ENCODE peak calls at places on chromosomes 13 and 19, in ten cellular contexts. One of them, this sample, is unnamed.
A peak's percentile ranks its signal among the peaks of the same experiment; 100 is the strongest.

GRCh38 chr13:27967203-27967735 is 1.8 kb downstream of the CDX2 start:
- DNase-seq in B cell: no peak
- DNase-seq in stomach: peak; percentile 23
- DNase-seq in suprapubic skin: no peak
- DNase-seq in psoas muscle: no peak
- DNase-seq in tibial nerve: no peak
- DNase-seq in heart left ventricle: no peak
- DNase-seq in WERI-Rb-1: no peak
- DNase-seq in Calu3: no peak
- DNase-seq in mucosa of descending colon: no peak
- DNase-seq in this sample: no peak

GRCh38 chr19:15265849-15266248 is 33.6 kb upstream of the EPHX3 start:
- DNase-seq in heart left ventricle: peak; percentile 91
- DNase-seq in B cell: no peak
- DNase-seq in tibial nerve: peak; percentile 84
- DNase-seq in stomach: peak; percentile 93
- DNase-seq in Calu3: no peak
- DNase-seq in suprapubic skin: peak; percentile 85
- DNase-seq in mucosa of descending colon: peak; percentile 78
- DNase-seq in psoas muscle: peak; percentile 91
- DNase-seq in WERI-Rb-1: no peak
- DNase-seq in this sample: no peak

GRCh38 chr13:47678201-47678963 is 322.7 kb downstream of the SUCLA2 start:
- DNase-seq in tibial nerve: no peak
- DNase-seq in stomach: no peak
- DNase-seq in WERI-Rb-1: no peak
- DNase-seq in suprapubic skin: no peak
- DNase-seq in mucosa of descending colon: no peak
- DNase-seq in psoas muscle: no peak
- DNase-seq in Calu3: no peak
- DNase-seq in heart left ventricle: no peak
- DNase-seq in B cell: no peak
- DNase-seq in this sample: no peak

GRCh38 chr13:73702419-73703071 is 431.7 kb downstream of the KLF12 start:
- DNase-seq in tibial nerve: no peak
- DNase-seq in suprapubic skin: no peak
- DNase-seq in psoas muscle: no peak
- DNase-seq in mucosa of descending colon: no peak
- DNase-seq in Calu3: no peak
- DNase-seq in WERI-Rb-1: no peak
- DNase-seq in heart left ventricle: no peak
- DNase-seq in stomach: no peak
- DNase-seq in B cell: no peak
- DNase-seq in this sample: peak; percentile 56

GRCh38 chr13:93680329-93680728 is 453.7 kb downstream of the GPC6 start:
- DNase-seq in suprapubic skin: no peak
- DNase-seq in WERI-Rb-1: no peak
- DNase-seq in stomach: no peak
- DNase-seq in psoas muscle: no peak
- DNase-seq in tibial nerve: no peak
- DNase-seq in Calu3: no peak
- DNase-seq in B cell: no peak
- DNase-seq in heart left ventricle: no peak
- DNase-seq in mucosa of descending colon: no peak
- DNase-seq in this sample: no peak

GRCh38 chr13:112586334-112586733 is 1.6 kb downstream of the TUBGCP3 start:
- DNase-seq in tibial nerve: no peak
- DNase-seq in stomach: no peak
- DNase-seq in psoas muscle: no peak
- DNase-seq in mucosa of descending colon: no peak
- DNase-seq in suprapubic skin: no peak
- DNase-seq in B cell: no peak
- DNase-seq in heart left ventricle: no peak
- DNase-seq in WERI-Rb-1: no peak
- DNase-seq in Calu3: no peak
- DNase-seq in this sample: no peak

GRCh38 chr19:18795540-18795939 is 4.4 kb upstream of the COMP start:
- DNase-seq in heart left ventricle: no peak
- DNase-seq in tibial nerve: no peak
- DNase-seq in WERI-Rb-1: no peak
- DNase-seq in stomach: no peak
- DNase-seq in mucosa of descending colon: no peak
- DNase-seq in Calu3: no peak
- DNase-seq in suprapubic skin: no peak
- DNase-seq in B cell: no peak
- DNase-seq in psoas muscle: peak; percentile 64
- DNase-seq in this sample: no peak

GRCh38 chr13:75636339-75637095 is 387 bp downstream of the LMO7 start:
- DNase-seq in suprapubic skin: no peak
- DNase-seq in stomach: no peak
- DNase-seq in psoas muscle: peak; percentile 25
- DNase-seq in B cell: peak; percentile 59
- DNase-seq in heart left ventricle: no peak
- DNase-seq in Calu3: peak; percentile 5
- DNase-seq in WERI-Rb-1: peak; percentile 20
- DNase-seq in mucosa of descending colon: peak; percentile 67
- DNase-seq in tibial nerve: no peak
- DNase-seq in this sample: peak; percentile 40

GRCh38 chr13:46232281-46232680 is 20.6 kb downstream of the LRRC63 start:
- DNase-seq in suprapubic skin: no peak
- DNase-seq in B cell: no peak
- DNase-seq in heart left ventricle: no peak
- DNase-seq in tibial nerve: no peak
- DNase-seq in stomach: no peak
- DNase-seq in mucosa of descending colon: no peak
- DNase-seq in Calu3: no peak
- DNase-seq in psoas muscle: no peak
- DNase-seq in WERI-Rb-1: no peak
- DNase-seq in this sample: no peak

GRCh38 chr13:53073711-53074110 is 45.1 kb downstream of the OLFM4 start:
- DNase-seq in mucosa of descending colon: no peak
- DNase-seq in suprapubic skin: no peak
- DNase-seq in tibial nerve: no peak
- DNase-seq in heart left ventricle: no peak
- DNase-seq in stomach: no peak
- DNase-seq in Calu3: no peak
- DNase-seq in WERI-Rb-1: no peak
- DNase-seq in psoas muscle: no peak
- DNase-seq in B cell: no peak
- DNase-seq in this sample: no peak

GRCh38 chr19:48722196-48722708 is 2.7 kb upstream of the MAMSTR start:
- DNase-seq in B cell: no peak
- DNase-seq in heart left ventricle: no peak
- DNase-seq in psoas muscle: no peak
- DNase-seq in stomach: no peak
- DNase-seq in mucosa of descending colon: no peak
- DNase-seq in WERI-Rb-1: no peak
- DNase-seq in suprapubic skin: no peak
- DNase-seq in tibial nerve: no peak
- DNase-seq in Calu3: no peak
- DNase-seq in this sample: no peak

GRCh38 chr13:24215732-24216131 is 55.2 kb downstream of the SPATA13 start:
- DNase-seq in heart left ventricle: no peak
- DNase-seq in tibial nerve: no peak
- DNase-seq in WERI-Rb-1: no peak
- DNase-seq in psoas muscle: no peak
- DNase-seq in suprapubic skin: no peak
- DNase-seq in mucosa of descending colon: no peak
- DNase-seq in B cell: no peak
- DNase-seq in stomach: peak; percentile 63
- DNase-seq in Calu3: no peak
- DNase-seq in this sample: no peak

GRCh38 chr13:23289917-23290357 is 109.2 kb downstream of the SGCG start:
- DNase-seq in stomach: no peak
- DNase-seq in psoas muscle: no peak
- DNase-seq in mucosa of descending colon: no peak
- DNase-seq in Calu3: no peak
- DNase-seq in B cell: no peak
- DNase-seq in tibial nerve: no peak
- DNase-seq in suprapubic skin: no peak
- DNase-seq in WERI-Rb-1: no peak
- DNase-seq in heart left ventricle: no peak
- DNase-seq in this sample: no peak

GRCh38 chr19:33429891-33430673 is 56.6 kb downstream of the CEBPG start:
- DNase-seq in B cell: no peak
- DNase-seq in suprapubic skin: peak; percentile 65
- DNase-seq in heart left ventricle: no peak
- DNase-seq in mucosa of descending colon: peak; percentile 28
- DNase-seq in psoas muscle: no peak
- DNase-seq in stomach: no peak
- DNase-seq in Calu3: no peak
- DNase-seq in tibial nerve: no peak
- DNase-seq in WERI-Rb-1: peak; percentile 85
- DNase-seq in this sample: peak; percentile 5

GRCh38 chr13:23987331-23987730 is 90.0 kb upstream of the C1QTNF9B start:
- DNase-seq in suprapubic skin: no peak
- DNase-seq in heart left ventricle: no peak
- DNase-seq in WERI-Rb-1: no peak
- DNase-seq in tibial nerve: no peak
- DNase-seq in psoas muscle: no peak
- DNase-seq in Calu3: no peak
- DNase-seq in B cell: no peak
- DNase-seq in mucosa of descending colon: no peak
- DNase-seq in stomach: no peak
- DNase-seq in this sample: no peak

GRCh38 chr19:2294377-2295335 is 12.7 kb upstream of the PEAK3 start:
- DNase-seq in stomach: no peak
- DNase-seq in mucosa of descending colon: no peak
- DNase-seq in suprapubic skin: no peak
- DNase-seq in psoas muscle: no peak
- DNase-seq in Calu3: no peak
- DNase-seq in WERI-Rb-1: peak; percentile 55
- DNase-seq in tibial nerve: no peak
- DNase-seq in B cell: no peak
- DNase-seq in heart left ventricle: no peak
- DNase-seq in this sample: no peak

DNA sequence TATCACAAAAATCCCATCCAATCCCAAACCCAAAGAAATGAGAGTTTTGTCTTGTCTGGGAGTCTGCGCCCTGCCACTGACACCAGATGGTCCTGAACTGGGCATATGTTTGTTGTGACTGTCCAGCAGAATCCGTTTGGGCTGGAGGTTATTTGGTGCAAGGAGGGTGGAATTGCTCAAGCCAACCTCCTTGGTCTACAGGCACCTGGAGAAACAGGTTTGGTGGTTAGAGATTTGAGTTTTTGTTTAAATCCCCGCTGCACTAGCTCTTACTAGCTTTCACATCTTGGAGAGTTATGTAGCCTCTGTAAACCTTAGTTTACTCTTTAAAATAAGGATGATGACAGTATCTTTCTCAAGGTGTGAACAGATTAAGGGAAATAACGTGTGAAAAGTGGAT is 101.7 kb downstream of the SLC7A1 start:
- DNase-seq in heart left ventricle: no peak
- DNase-seq in mucosa of descending colon: no peak
- DNase-seq in tibial nerve: no peak
- DNase-seq in B cell: peak; percentile 10
- DNase-seq in WERI-Rb-1: no peak
- DNase-seq in Calu3: no peak
- DNase-seq in psoas muscle: no peak
- DNase-seq in suprapubic skin: no peak
- DNase-seq in stomach: no peak
- DNase-seq in this sample: no peak
- TF ChIP-seq CTCF in heart left ventricle: no peak
- TF ChIP-seq CTCF in mucosa of descending colon: no peak
- TF ChIP-seq CTCF in tibial nerve: no peak
- TF ChIP-seq CTCF in B cell: no peak
- TF ChIP-seq CTCF in WERI-Rb-1: no peak
- TF ChIP-seq CTCF in Calu3: no peak
- TF ChIP-seq CTCF in psoas muscle: no peak
- TF ChIP-seq CTCF in suprapubic skin: no peak
- TF ChIP-seq CTCF in stomach: no peak
- TF ChIP-seq CTCF in this sample: no peak

GRCh38 chr19:53907690-53908089 is 1.4 kb upstream of the CACNG7 start:
- DNase-seq in mucosa of descending colon: peak; percentile 19
- DNase-seq in stomach: no peak
- DNase-seq in suprapubic skin: no peak
- DNase-seq in psoas muscle: no peak
- DNase-seq in B cell: no peak
- DNase-seq in WERI-Rb-1: no peak
- DNase-seq in heart left ventricle: no peak
- DNase-seq in tibial nerve: no peak
- DNase-seq in Calu3: no peak
- DNase-seq in this sample: no peak
- TF ChIP-seq CTCF in mucosa of descending colon: no peak
- TF ChIP-seq CTCF in stomach: no peak
- TF ChIP-seq CTCF in suprapubic skin: no peak
- TF ChIP-seq CTCF in psoas muscle: no peak
- TF ChIP-seq CTCF in B cell: no peak
- TF ChIP-seq CTCF in WERI-Rb-1: no peak
- TF ChIP-seq CTCF in heart left ventricle: no peak
- TF ChIP-seq CTCF in tibial nerve: no peak
- TF ChIP-seq CTCF in Calu3: no peak
- TF ChIP-seq CTCF in this sample: no peak

GRCh38 chr19:29668746-29669609 is 3.7 kb downstream of the PLEKHF1 start:
- DNase-seq in suprapubic skin: no peak
- DNase-seq in tibial nerve: no peak
- DNase-seq in psoas muscle: no peak
- DNase-seq in stomach: no peak
- DNase-seq in B cell: no peak
- DNase-seq in mucosa of descending colon: no peak
- DNase-seq in WERI-Rb-1: no peak
- DNase-seq in Calu3: no peak
- DNase-seq in heart left ventricle: peak; percentile 55
- DNase-seq in this sample: no peak
- TF ChIP-seq CTCF in suprapubic skin: no peak
- TF ChIP-seq CTCF in tibial nerve: no peak
- TF ChIP-seq CTCF in psoas muscle: peak; percentile 33
- TF ChIP-seq CTCF in stomach: no peak
- TF ChIP-seq CTCF in B cell: no peak
- TF ChIP-seq CTCF in mucosa of descending colon: no peak
- TF ChIP-seq CTCF in WERI-Rb-1: peak; percentile 60
- TF ChIP-seq CTCF in Calu3: no peak
- TF ChIP-seq CTCF in heart left ventricle: peak; percentile 10
- TF ChIP-seq CTCF in this sample: no peak

DNA sequence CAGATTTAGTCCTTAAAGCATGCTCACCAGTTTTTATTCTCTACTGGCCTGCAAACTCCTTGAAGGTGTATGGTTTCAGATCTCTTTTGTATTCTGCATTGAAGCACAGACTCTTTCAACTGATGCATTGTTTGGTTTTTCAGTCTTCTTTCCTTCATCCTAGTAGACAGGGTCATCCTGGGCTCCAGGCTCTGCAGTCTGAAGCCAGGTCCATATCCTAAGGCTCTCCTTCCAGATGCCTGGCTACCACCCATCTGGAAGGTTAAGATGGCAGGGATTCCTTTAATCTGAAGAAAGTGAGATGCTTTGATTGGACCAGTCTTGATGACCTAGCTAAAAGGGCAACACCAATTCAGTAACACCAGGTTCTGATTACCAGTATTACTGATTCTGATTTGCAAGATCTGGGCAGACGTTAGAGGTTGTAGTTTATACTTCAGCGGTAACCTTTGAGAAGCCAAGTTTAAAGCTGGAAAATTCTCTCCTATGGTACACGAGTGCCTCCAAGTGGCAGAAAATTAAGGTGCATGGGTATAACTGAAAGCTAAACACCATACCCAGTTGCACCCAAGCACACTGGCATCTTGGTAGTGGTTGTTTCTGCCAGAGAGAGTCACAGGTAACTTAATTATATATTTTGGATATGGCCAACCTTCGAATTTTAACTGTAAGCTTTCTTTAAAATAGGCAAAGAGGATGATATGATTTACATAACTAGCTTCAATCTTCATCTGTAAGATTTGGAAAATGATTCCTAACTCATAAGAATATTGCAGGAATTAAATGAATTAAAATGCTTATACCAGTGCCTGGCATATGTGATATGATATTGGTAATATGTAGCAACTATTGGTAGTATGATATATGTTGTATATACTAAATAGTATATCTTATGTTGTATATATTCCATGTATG is 1651.9 kb upstream of the MIR17HG start:
- DNase-seq in tibial nerve: no peak
- DNase-seq in psoas muscle: no peak
- DNase-seq in heart left ventricle: no peak
- DNase-seq in mucosa of descending colon: no peak
- DNase-seq in suprapubic skin: no peak
- DNase-seq in WERI-Rb-1: peak; percentile 69
- DNase-seq in stomach: peak; percentile 39
- DNase-seq in B cell: no peak
- DNase-seq in Calu3: peak; percentile 30
- DNase-seq in this sample: no peak
- TF ChIP-seq CTCF in tibial nerve: peak; percentile 58
- TF ChIP-seq CTCF in psoas muscle: peak; percentile 26
- TF ChIP-seq CTCF in heart left ventricle: peak; percentile 67
- TF ChIP-seq CTCF in mucosa of descending colon: no peak
- TF ChIP-seq CTCF in suprapubic skin: peak; percentile 40
- TF ChIP-seq CTCF in WERI-Rb-1: peak; percentile 86
- TF ChIP-seq CTCF in stomach: peak; percentile 44
- TF ChIP-seq CTCF in B cell: no peak
- TF ChIP-seq CTCF in Calu3: no peak
- TF ChIP-seq CTCF in this sample: no peak